ENCODE peak calls at places on chromosomes 13 and 19, in four cellular contexts. I is psoas muscle, O is fibroblast of lung, K is Calu3. Y is an unnamed sample.

GRCh38 chr13:48233886-48234488 is 981 bp downstream of the ITM2B start:
- DNase-seq in I (no peak), O (peak; percentile 75), K (no peak), Y (no peak)

GRCh38 chr19:48637948-48638830 is 1.0 kb upstream of the DBP start:
- DNase-seq in I (peak; percentile 81), O (peak; percentile 97), K (peak; percentile 64), Y (peak; percentile 86)

GRCh38 chr19:47124937-47125668 is 5.5 kb upstream of the SAE1 start:
- DNase-seq in I (no peak), O (peak; percentile 84), K (peak; percentile 45), Y (peak; percentile 70)

GRCh38 chr13:26377038-26377437 is 123.1 kb downstream of the CDK8 start:
- DNase-seq in I (peak; percentile 17), O (no peak), K (peak; percentile 2), Y (no peak)

GRCh38 chr13:61413572-61413971 is 2.1 kb downstream of the PCDH20 start:
- DNase-seq in I (no peak), O (no peak), K (no peak), Y (no peak)

GRCh38 chr13:47147784-47148062 is 250.9 kb upstream of the HTR2A start:
- DNase-seq in I (no peak), O (no peak), K (no peak), Y (no peak)

GRCh38 chr13:98598043-98598442 is 21.1 kb upstream of the STK24 start:
- DNase-seq in I (no peak), O (no peak), K (no peak), Y (no peak)

GRCh38 chr13:113357529-113357928 is 6.4 kb downstream of the GRTP1 start:
- DNase-seq in I (no peak), O (peak; percentile 49), K (no peak), Y (no peak)

GRCh38 chr19:42287826-42288107 is 14.2 kb upstream of the PRR19 start:
- DNase-seq in I (peak; percentile 7), O (no peak), K (no peak), Y (no peak)

GRCh38 chr13:21218351-21219043 is 42.0 kb downstream of the MRPL57 start:
- DNase-seq in I (no peak), O (no peak), K (no peak), Y (peak; percentile 42)

GRCh38 chr19:42246143-42246868 is 3.9 kb upstream of the GSK3A start:
- DNase-seq in I (peak; percentile 81), O (peak; percentile 81), K (peak; percentile 65), Y (no peak)

GRCh38 chr19:35171730-35172129 is 17.2 kb downstream of the FXYD5 start:
- DNase-seq in I (no peak), O (no peak), K (no peak), Y (no peak)

GRCh38 chr19:51195316-51195586 is 29.6 kb upstream of the CD33 start:
- DNase-seq in I (no peak), O (no peak), K (no peak), Y (no peak)

GRCh38 chr19:51121257-51121656 is 3.4 kb upstream of the SIGLEC9 start:
- DNase-seq in I (no peak), O (no peak), K (no peak), Y (no peak)

GRCh38 chr19:16594131-16594586 is 21.9 kb upstream of the SLC35E1 start:
- DNase-seq in I (no peak), O (no peak), K (no peak), Y (peak; percentile 61)

GRCh38 chr19:21483589-21484170 is 21.7 kb upstream of the ZNF429 start:
- DNase-seq in I (peak; percentile 43), O (peak; percentile 15), K (no peak), Y (peak; percentile 50)

GRCh38 chr13:23644527-23644926 is 74.3 kb downstream of the TNFRSF19 start:
- DNase-seq in I (no peak), O (peak; percentile 64), K (no peak), Y (no peak)

GRCh38 chr13:65532231-65532630 is 1697.9 kb downstream of the PCDH9 start:
- DNase-seq in I (no peak), O (no peak), K (no peak), Y (no peak)

GRCh38 chr13:40061466-40062450 is 406.3 kb downstream of the COG6 start:
- DNase-seq in I (no peak), O (no peak), K (no peak), Y (no peak)

GRCh38 chr19:29934781-29935180 is 7.3 kb upstream of the URI1 start:
- DNase-seq in I (no peak), O (no peak), K (no peak), Y (no peak)

GRCh38 chr19:22784051-22784450 is at the start of gene ZNF99:
- DNase-seq in I (peak; percentile 47), O (no peak), K (no peak), Y (no peak)

GRCh38 chr13:86882107-86882506 is 789.1 kb upstream of the SLITRK5 start:
- DNase-seq in I (no peak), O (no peak), K (no peak), Y (no peak)

GRCh38 chr19:32264568-32264967 is 80.8 kb upstream of the ZNF507 start:
- DNase-seq in I (no peak), O (no peak), K (no peak), Y (no peak)
- TF ChIP-seq CTCF in I (no peak), O (no peak), K (no peak), Y (no peak)

GRCh38 chr13:101942535-101943157 is 459.2 kb downstream of the FGF14 start:
- DNase-seq in I (no peak), O (no peak), K (no peak), Y (no peak)

GRCh38 chr13:101941095-101941777 is 460.6 kb downstream of the FGF14 start:
- DNase-seq in I (no peak), O (peak; percentile 46), K (no peak), Y (no peak)

GRCh38 chr13:101945435-101945834 is 456.4 kb downstream of the FGF14 start:
- DNase-seq in I (no peak), O (no peak), K (no peak), Y (no peak)

GRCh38 chr13:101939370-101939769 is 462.5 kb downstream of the FGF14 start:
- DNase-seq in I (no peak), O (no peak), K (no peak), Y (no peak)

DNA sequence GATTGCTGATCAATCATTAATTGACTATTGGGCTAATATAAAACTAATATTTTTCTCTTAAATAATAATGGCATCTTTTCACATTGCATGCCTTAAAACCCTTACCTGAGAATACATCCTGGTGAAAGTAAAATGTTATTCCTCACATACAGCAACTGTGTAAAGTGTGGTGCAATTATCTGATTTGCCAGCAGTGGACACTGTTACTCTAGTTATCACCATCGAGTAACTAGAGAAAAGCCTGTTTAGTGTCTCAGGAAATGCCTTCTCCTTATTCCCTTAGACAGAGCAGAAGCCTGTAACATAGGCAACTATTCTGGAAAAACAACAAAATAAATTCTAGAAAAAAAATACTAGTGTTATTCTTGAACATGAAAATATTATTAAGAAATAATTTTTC is 459.8 kb downstream of the FGF14 start:
- DNase-seq in I (no peak), O (peak; percentile 59), K (peak; percentile 4), Y (no peak)
- TF ChIP-seq CTCF in I (peak; percentile 69), O (peak; percentile 90), K (no peak), Y (no peak)

DNA sequence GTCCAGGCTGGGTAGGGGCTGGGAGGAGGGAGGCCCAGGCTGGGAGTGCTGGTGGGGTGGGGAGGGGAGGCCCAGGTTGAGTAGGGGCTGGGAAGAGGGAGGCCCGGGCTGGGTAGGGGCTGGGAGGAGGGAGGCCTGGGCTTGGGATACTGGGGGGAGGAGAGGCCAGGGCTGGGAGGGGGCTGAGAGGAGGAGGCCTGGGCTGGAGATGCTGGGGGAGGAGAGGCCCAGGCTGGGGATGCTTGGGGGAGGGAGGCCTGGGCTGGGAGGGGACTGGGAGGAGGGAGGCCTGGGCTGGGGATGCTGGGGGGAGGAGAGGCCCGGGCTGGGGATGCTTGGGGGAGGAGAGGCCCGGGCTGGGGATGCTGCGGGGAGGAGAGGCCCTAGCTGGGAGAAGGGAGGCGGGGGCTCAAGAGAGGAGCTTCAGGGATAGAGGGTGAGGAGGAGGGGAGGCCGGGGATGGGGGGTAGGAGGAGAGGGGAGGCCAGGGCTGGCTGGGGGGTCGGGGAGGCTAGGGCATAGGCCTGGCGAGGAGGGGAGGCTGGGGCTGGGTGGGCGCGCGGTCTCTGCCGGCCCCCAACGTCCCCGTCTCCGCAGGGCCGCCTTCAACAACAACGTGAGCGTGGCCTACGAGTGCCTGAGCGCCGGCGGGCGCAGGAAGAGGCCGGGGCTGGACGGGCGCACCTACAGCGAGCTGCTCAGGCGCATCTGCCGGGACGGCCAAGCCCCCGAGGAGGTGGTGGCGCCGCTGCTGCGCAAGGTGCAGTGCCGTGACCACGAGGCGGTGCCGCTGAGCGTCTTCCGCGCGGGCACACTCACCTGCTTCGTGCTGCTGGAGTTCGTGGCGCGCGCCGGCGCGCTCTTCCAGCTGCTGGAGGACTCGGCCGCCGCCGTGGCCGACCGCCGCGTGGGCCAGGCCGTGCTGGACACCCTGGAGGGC is 11.3 kb downstream of the TPGS1 start:
- DNase-seq in I (peak; percentile 23), O (peak; percentile 94), K (no peak), Y (no peak)
- TF ChIP-seq CTCF in I (no peak), O (no peak), K (no peak), Y (no peak)

GRCh38 chr13:69948016-69948415 is 159.6 kb upstream of the ATXN8OS start:
- DNase-seq in I (no peak), O (no peak), K (no peak), Y (peak; percentile 18)

GRCh38 chr13:69950160-69950559 is 157.5 kb upstream of the ATXN8OS start:
- DNase-seq in I (no peak), O (no peak), K (no peak), Y (no peak)

GRCh38 chr13:69947577-69947976 is 160.0 kb upstream of the ATXN8OS start:
- DNase-seq in I (no peak), O (no peak), K (no peak), Y (no peak)

GRCh38 chr13:69951412-69951811 is 156.2 kb upstream of the ATXN8OS start:
- DNase-seq in I (no peak), O (no peak), K (no peak), Y (no peak)

GRCh38 chr13:69946443-69946955 is 161.1 kb upstream of the ATXN8OS start:
- DNase-seq in I (no peak), O (no peak), K (no peak), Y (no peak)
- TF ChIP-seq CTCF in I (no peak), O (no peak), K (no peak), Y (no peak)

GRCh38 chr19:33175886-33176669 is 18.1 kb upstream of the LRP3 start:
- DNase-seq in I (no peak), O (peak; percentile 33), K (peak; percentile 45), Y (no peak)

GRCh38 chr19:33175156-33175782 is 18.9 kb upstream of the LRP3 start:
- DNase-seq in I (no peak), O (no peak), K (no peak), Y (no peak)

GRCh38 chr19:33176670-33177416 is 17.3 kb upstream of the LRP3 start:
- DNase-seq in I (peak; percentile 95), O (peak; percentile 99), K (peak; percentile 100), Y (peak; percentile 98)

GRCh38 chr19:33174186-33174585 is 19.9 kb upstream of the LRP3 start:
- DNase-seq in I (no peak), O (no peak), K (no peak), Y (no peak)

GRCh38 chr19:33177417-33177976 is 16.6 kb upstream of the LRP3 start:
- DNase-seq in I (no peak), O (no peak), K (peak; percentile 72), Y (peak; percentile 66)
- TF ChIP-seq CTCF in I (peak; percentile 34), O (peak; percentile 35), K (peak; percentile 34), Y (peak; percentile 42)

GRCh38 chr19:49940482-49940791 is 11.1 kb upstream of the NUP62 start:
- DNase-seq in I (no peak), O (no peak), K (no peak), Y (no peak)
- TF ChIP-seq CTCF in I (no peak), O (no peak), K (no peak), Y (no peak)

GRCh38 chr19:5504115-5504514 is 48.9 kb downstream of the ZNRF4 start:
- DNase-seq in I (no peak), O (no peak), K (peak; percentile 15), Y (no peak)
- TF ChIP-seq CTCF in I (no peak), O (no peak), K (no peak), Y (no peak)

GRCh38 chr13:49652691-49653305 is 24.5 kb downstream of the ARL11 start:
- DNase-seq in I (peak; percentile 27), O (peak; percentile 39), K (peak; percentile 21), Y (peak; percentile 66)
- TF ChIP-seq CTCF in I (peak; percentile 66), O (peak; percentile 38), K (no peak), Y (peak; percentile 37)